ENCODE peak calls at places on chromosomes 2 and 18, in four cellular contexts. X is mesendoderm, S is IMR-90, C is H1. W is an unnamed sample.

GRCh38 chr18:58661423-58661822 is 9.8 kb upstream of the MALT1 start:
- DNase-seq in S (peak; percentile 38), C (no peak), X (peak; percentile 48), W (no peak)

GRCh38 chr2:177244244-177244771 is 20.2 kb downstream of the NFE2L2 start:
- DNase-seq in X (no peak), S (no peak), C (no peak), W (no peak)

GRCh38 chr2:199973703-199974102 is 18.3 kb downstream of the MAIP1 start:
- DNase-seq in S (peak; percentile 71), C (no peak), X (peak; percentile 66), W (no peak)

GRCh38 chr18:79856119-79857080 is 58.7 kb downstream of the KCNG2 start:
- DNase-seq in C (peak; percentile 27), X (peak; percentile 92), S (peak; percentile 25), W (peak; percentile 80)

GRCh38 chr2:236376566-236377244 is 112.5 kb upstream of the ASB18 start:
- DNase-seq in X (peak; percentile 51), C (no peak), S (no peak), W (no peak)

GRCh38 chr2:79120194-79120713 is at the start of gene REG1A:
- DNase-seq in S (no peak), X (no peak), C (no peak), W (no peak)

GRCh38 chr2:234940527-234940926 is 11.3 kb upstream of the SH3BP4 start:
- DNase-seq in S (no peak), X (no peak), C (no peak), W (no peak)

GRCh38 chr2:98709530-98709929 is 21.4 kb downstream of the MGAT4A start:
- DNase-seq in C (no peak), X (no peak), S (no peak), W (no peak)

GRCh38 chr18:54090856-54091255 is 133.6 kb downstream of the MBD2 start:
- DNase-seq in C (no peak), S (no peak), X (no peak), W (no peak)

GRCh38 chr2:241842620-241843211 is 16.0 kb downstream of the PDCD1 start:
- DNase-seq in X (no peak), C (no peak), S (no peak), W (peak; percentile 32)

GRCh38 chr2:213806125-213806726 is 522.0 kb downstream of the SPAG16 start:
- DNase-seq in C (no peak), S (peak; percentile 38), X (peak; percentile 6), W (no peak)

GRCh38 chr2:134836986-134837385 is 1.4 kb upstream of the ACMSD start:
- DNase-seq in X (no peak), S (peak; percentile 91), C (no peak), W (no peak)

GRCh38 chr2:180520206-180520605 is 460.2 kb upstream of the UBE2E3 start:
- DNase-seq in X (peak; percentile 35), S (peak; percentile 18), C (no peak), W (no peak)

GRCh38 chr18:29501952-29502351 is 1325.0 kb upstream of the CDH2 start:
- DNase-seq in S (peak; percentile 87), X (no peak), C (no peak), W (no peak)

GRCh38 chr2:56113571-56113970 is 70.2 kb upstream of the CCDC85A start:
- DNase-seq in X (no peak), S (no peak), C (no peak), W (no peak)

GRCh38 chr2:60936757-60937156 is 55.4 kb downstream of the REL start:
- DNase-seq in S (no peak), C (no peak), X (no peak), W (no peak)

GRCh38 chr18:41170346-41170745 is 784.7 kb upstream of the PIK3C3 start:
- DNase-seq in C (no peak), S (peak; percentile 27), X (no peak), W (no peak)

GRCh38 chr18:50330176-50330575 is 42.7 kb upstream of the CXXC1 start:
- DNase-seq in C (no peak), S (no peak), X (no peak), W (no peak)

GRCh38 chr18:50327983-50328382 is 40.5 kb upstream of the CXXC1 start:
- DNase-seq in C (no peak), S (no peak), X (no peak), W (no peak)

GRCh38 chr18:50334546-50335152 is 40.2 kb upstream of the SKA1 start:
- DNase-seq in C (no peak), S (no peak), X (no peak), W (no peak)

DNA sequence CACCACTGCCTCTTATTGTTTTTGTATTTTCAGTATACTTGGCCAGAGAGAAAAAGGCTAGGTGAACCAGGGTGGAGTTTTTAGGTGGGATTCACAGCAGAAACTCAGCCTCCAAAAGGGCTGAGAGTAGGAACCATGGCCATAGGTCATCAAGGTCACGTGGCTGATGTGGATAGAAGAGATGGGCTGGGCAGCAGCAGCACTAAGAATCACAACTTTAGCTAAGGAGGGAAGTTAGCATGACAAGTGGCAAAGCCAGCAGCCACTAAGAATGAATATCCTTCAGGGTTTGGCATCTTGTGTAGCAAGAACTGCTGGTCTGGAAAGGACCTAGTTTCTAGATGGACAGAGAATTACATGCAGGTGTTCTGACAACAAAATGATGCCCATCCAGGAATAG is 43.2 kb upstream of the SKA1 start:
- DNase-seq in C (no peak), X (no peak), S (no peak), W (no peak)
- H3K56ac ChIP-seq in C (no peak overlapping the region), X (no peak overlapping the region), S (no peak overlapping the region), W (no peak overlapping the region)

DNA sequence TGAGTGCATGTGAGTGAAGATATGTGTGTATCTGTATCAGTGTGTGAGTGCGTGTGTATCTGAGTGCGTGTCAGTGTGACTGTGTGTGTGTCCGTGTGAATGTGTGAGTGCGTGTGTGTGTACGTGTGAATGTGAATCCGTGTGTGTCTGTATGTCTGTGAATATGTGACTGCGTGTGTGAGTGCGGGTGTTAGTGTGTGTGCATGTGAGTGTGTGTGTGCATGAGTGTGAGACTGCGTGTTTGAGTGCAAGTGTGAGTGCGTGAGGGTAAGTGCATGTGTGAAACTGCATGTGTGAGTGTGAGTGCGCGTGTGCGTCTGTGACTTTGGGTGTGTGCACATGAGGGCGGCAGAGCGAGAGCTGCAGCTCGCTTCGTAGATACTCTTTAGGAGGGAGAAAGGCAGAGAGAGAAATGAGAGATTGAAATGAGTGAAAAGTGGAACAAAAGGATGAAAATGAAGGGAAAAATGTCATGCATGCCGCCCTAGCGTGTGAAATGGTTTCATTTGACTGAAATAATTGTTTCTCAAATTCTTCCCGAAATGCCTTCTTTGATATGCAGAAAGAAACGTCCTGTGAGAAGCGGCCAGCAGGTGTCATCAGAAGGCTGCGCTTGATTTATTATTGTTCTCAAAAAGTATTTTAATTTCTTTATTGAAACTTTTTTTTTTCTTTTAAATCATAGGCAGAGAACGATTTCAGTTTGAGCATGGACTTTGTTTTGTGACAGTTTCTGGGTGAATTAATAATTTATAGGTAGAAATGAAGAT is 25.6 kb downstream of the ZNF407 start:
- DNase-seq in C (no peak), S (peak; percentile 24), X (peak; percentile 22), W (no peak)
- H3K56ac ChIP-seq in C (no peak overlapping the region), S (no peak overlapping the region), X (peak overlapping the region; percentile 53), W (peak overlapping the region; percentile 20)

GRCh38 chr2:63086687-63087086 is 36.1 kb downstream of the OTX1 start:
- DNase-seq in S (no peak), X (no peak), C (no peak), W (no peak)

GRCh38 chr2:63078852-63079606 is 28.4 kb downstream of the OTX1 start:
- DNase-seq in X (peak; percentile 73), C (no peak), S (no peak), W (peak; percentile 61)

DNA sequence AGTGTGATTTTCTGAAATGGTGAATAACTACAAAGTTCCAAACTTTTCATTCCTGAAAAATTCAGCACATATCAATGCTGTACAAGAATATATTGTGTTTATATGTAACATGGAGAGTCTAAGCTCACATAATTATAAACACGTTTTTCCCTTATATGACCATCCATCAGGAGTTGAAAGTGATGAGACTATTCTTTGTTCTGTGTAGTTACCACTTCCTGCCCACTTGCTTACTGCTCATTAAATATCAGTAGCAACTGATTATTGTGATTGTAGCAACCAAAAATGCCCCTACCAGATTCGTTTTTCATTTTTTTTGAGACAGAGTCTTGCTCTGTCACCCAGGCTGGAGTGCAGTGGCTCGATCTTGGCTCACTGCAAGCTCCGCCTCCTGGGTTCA is 30.8 kb downstream of the OTX1 start:
- DNase-seq in S (no peak), C (no peak), X (no peak), W (no peak)
- H3K56ac ChIP-seq in S (no peak overlapping the region), C (no peak overlapping the region), X (no peak overlapping the region), W (no peak overlapping the region)

GRCh38 chr2:119062179-119062578 is 96.4 kb downstream of the C1QL2 start:
- DNase-seq in S (no peak), X (no peak), C (no peak), W (no peak)
- H3K56ac ChIP-seq in S (no peak overlapping the region), X (no peak overlapping the region), C (no peak overlapping the region), W (no peak overlapping the region)

DNA sequence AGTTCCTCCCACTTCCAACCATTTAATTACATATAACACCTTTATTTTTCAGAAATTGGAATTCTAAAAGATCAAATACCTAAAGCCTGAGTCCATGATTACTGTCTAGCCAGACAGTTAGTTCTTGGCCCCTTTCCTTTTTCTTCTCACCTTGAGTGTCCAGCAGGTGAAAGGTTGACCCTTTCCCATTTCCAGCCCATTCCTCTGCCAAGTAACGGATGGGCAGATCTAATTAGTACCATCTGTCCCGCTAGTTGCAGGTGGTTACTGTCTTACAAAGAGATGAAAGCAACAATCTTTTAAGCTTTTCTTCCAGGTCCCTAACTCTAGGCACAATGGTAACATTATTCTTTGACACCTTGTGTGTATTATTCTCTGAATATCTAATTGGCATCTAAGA is 506.7 kb downstream of the ARHGAP15 start:
- DNase-seq in X (no peak), S (no peak), C (no peak), W (no peak)
- H3K56ac ChIP-seq in X (no peak overlapping the region), S (no peak overlapping the region), C (no peak overlapping the region), W (no peak overlapping the region)

DNA sequence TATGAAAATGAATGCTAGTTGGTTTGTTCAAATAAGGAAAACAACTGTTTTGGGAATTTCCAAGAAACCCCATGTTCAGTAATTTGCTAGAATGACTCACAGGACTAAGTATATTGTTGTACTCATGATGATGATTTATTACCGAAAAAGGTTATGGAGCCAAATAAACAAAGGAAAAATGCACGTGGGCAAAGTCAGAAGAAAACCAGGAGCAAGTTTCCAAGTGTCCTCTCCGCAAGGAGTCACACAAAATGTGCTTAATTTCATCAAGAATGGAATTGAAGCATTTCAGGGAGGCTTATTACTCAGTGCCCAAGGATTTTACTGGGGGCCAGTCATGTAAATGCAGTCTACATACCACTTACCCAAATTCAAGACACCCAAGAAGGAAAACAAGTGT is 1652.4 kb upstream of the TMEFF2 start:
- DNase-seq in C (no peak), X (no peak), S (no peak), W (no peak)
- H3K56ac ChIP-seq in C (no peak overlapping the region), X (no peak overlapping the region), S (no peak overlapping the region), W (no peak overlapping the region)

GRCh38 chr2:204260162-204260877 is 285.0 kb upstream of the PARD3B start:
- DNase-seq in S (peak; percentile 74), X (peak; percentile 92), C (peak; percentile 57), W (peak; percentile 76)
- H3K56ac ChIP-seq in S (no peak overlapping the region), X (peak overlapping the region; percentile 75), C (no peak overlapping the region), W (no peak overlapping the region)

DNA sequence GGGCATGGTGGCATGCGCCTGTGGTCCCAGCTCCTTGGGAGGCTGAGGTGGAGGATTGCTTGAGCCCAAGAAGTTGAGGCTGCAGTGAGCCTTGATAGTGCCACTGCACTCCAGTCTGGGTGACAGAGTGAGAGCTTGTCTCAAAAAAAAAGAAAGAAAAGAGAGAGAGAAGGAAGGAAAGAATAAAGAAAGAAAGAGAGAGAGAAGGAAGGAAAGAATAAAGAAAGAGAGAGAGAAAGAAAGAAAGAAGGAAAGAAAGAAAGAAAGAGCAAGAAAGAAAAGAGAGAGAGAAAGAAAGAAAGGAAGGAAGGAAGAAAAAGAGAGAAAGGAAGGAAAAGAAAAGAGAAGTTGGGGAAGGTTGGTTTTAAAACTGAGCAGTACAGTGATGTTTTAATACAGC is 49.0 kb upstream of the ACSL3 start:
- DNase-seq in X (no peak), C (no peak), S (no peak), W (no peak)
- H3K56ac ChIP-seq in X (no peak overlapping the region), C (no peak overlapping the region), S (no peak overlapping the region), W (no peak overlapping the region)

GRCh38 chr18:13139885-13140450 is 78.6 kb upstream of the LDLRAD4 start:
- DNase-seq in C (no peak), S (no peak), X (no peak), W (no peak)
- H3K56ac ChIP-seq in C (no peak overlapping the region), S (no peak overlapping the region), X (no peak overlapping the region), W (no peak overlapping the region)

W was measured in H9.